ENCODE peak calls at places on chromosomes 4 and X, in six cellular contexts. J is mesendoderm, Q is astrocyte, P is GM23248, L is OCI-LY7, K is GM12878. U is an unnamed sample.

GRCh38 chr4:47340914-47341313 is 122.6 kb downstream of the COMMD8 start:
- DNase-seq in J (no peak), Q (no peak), P (no peak), L (no peak), K (no peak), U (no peak)

GRCh38 chr4:138673053-138673452 is 342.5 kb upstream of the NOCT start:
- DNase-seq in J (no peak), Q (no peak), P (no peak), L (no peak), K (no peak), U (no peak)

GRCh38 chr4:2436301-2436700 is 17.5 kb downstream of the CFAP99 start:
- DNase-seq in J (no peak), Q (no peak), P (peak; percentile 76), L (no peak), K (no peak), U (no peak)

GRCh38 chr4:17760602-17761001 is 20.8 kb downstream of the FAM184B start:
- DNase-seq in J (peak; percentile 21), Q (no peak), P (no peak), L (no peak), K (no peak), U (no peak)

GRCh38 chrX:31333181-31333831 is 261.5 kb upstream of the FTHL17 start:
- DNase-seq in J (peak; percentile 67), Q (peak; percentile 84), P (peak; percentile 49), L (no peak), K (no peak), U (peak; percentile 60)

GRCh38 chr4:99144070-99144469 is at the start of gene ADH4:
- DNase-seq in J (no peak), Q (peak; percentile 8), P (peak; percentile 35), L (no peak), K (no peak), U (peak; percentile 21)

GRCh38 chr4:159416073-159416472 is 313.2 kb downstream of the RAPGEF2 start:
- DNase-seq in J (no peak), Q (no peak), P (no peak), L (no peak), K (no peak), U (no peak)

GRCh38 chr4:65450899-65451298 is 219.4 kb downstream of the EPHA5 start:
- DNase-seq in J (no peak), Q (no peak), P (no peak), L (no peak), K (no peak), U (no peak)

GRCh38 chr4:103853627-103854026 is 133.8 kb upstream of the TACR3 start:
- DNase-seq in J (peak; percentile 26), Q (no peak), P (peak; percentile 1), L (no peak), K (no peak), U (no peak)

GRCh38 chrX:22987452-22987851 is 12.3 kb upstream of the DDX53 start:
- DNase-seq in J (no peak), Q (peak; percentile 47), P (peak; percentile 26), L (no peak), K (no peak), U (no peak)

GRCh38 chr4:41693629-41694028 is 54.9 kb downstream of the PHOX2B start:
- DNase-seq in J (peak; percentile 45), Q (peak; percentile 8), P (peak; percentile 56), L (peak; percentile 35), K (no peak), U (peak; percentile 38)

GRCh38 chr4:81650871-81651270 is 179.2 kb upstream of the RASGEF1B start:
- DNase-seq in J (peak; percentile 99), Q (peak; percentile 8), P (no peak), L (no peak), K (no peak), U (no peak)

GRCh38 chr4:162011039-162011438 is 152.8 kb downstream of the FSTL5 start:
- DNase-seq in J (no peak), Q (peak; percentile 19), P (no peak), L (no peak), K (no peak), U (no peak)

GRCh38 chr4:31548823-31549222 is 828.7 kb downstream of the PCDH7 start:
- DNase-seq in J (no peak), Q (peak; percentile 4), P (no peak), L (no peak), K (no peak), U (no peak)

GRCh38 chrX:27039332-27039731 is 423.8 kb downstream of the PPP4R3C start:
- DNase-seq in J (no peak), Q (no peak), P (no peak), L (no peak), K (no peak), U (no peak)

GRCh38 chr4:22500128-22500611 is 15.7 kb downstream of the ADGRA3 start:
- DNase-seq in J (no peak), Q (no peak), P (no peak), L (no peak), K (no peak), U (no peak)

GRCh38 chrX:14528629-14529287 is 578 bp upstream of the GLRA2 start:
- DNase-seq in J (peak; percentile 70), Q (no peak), P (peak; percentile 53), L (peak; percentile 17), K (peak; percentile 4), U (no peak)

GRCh38 chrX:47814853-47815252 is 21.8 kb upstream of the ZNF81 start:
- DNase-seq in J (peak; percentile 48), Q (no peak), P (peak; percentile 5), L (no peak), K (no peak), U (no peak)

GRCh38 chr4:154807042-154807630 is 26.1 kb downstream of the RBM46 start:
- DNase-seq in J (peak; percentile 22), Q (peak; percentile 19), P (peak; percentile 60), L (peak; percentile 49), K (peak; percentile 2), U (peak; percentile 61)

GRCh38 chr4:40870076-40870624 is 120.4 kb downstream of the NSUN7 start:
- DNase-seq in J (no peak), Q (no peak), P (no peak), L (no peak), K (no peak), U (no peak)

GRCh38 chr4:53050361-53050774 is 188.3 kb downstream of the RASL11B start:
- DNase-seq in J (no peak), Q (no peak), P (no peak), L (no peak), K (no peak), U (peak; percentile 7)

GRCh38 chr4:122884504-122884903 is 37.9 kb downstream of the NUDT6 start:
- DNase-seq in J (no peak), Q (no peak), P (no peak), L (no peak), K (no peak), U (no peak)

GRCh38 chr4:73187325-73187724 is 71.3 kb downstream of the ANKRD17 start:
- DNase-seq in J (peak; percentile 55), Q (peak; percentile 26), P (peak; percentile 13), L (peak; percentile 33), K (no peak), U (peak; percentile 92)

GRCh38 chr4:148254818-148255366 is 187.3 kb downstream of the NR3C2 start:
- DNase-seq in J (no peak), Q (no peak), P (no peak), L (no peak), K (no peak), U (peak; percentile 20)

GRCh38 chr4:168880087-168880675 is 129.9 kb downstream of the CBR4 start:
- DNase-seq in J (no peak), Q (peak; percentile 80), P (peak; percentile 51), L (no peak), K (no peak), U (no peak)

GRCh38 chr4:168882650-168883233 is 127.3 kb downstream of the CBR4 start:
- DNase-seq in J (peak; percentile 30), Q (no peak), P (peak; percentile 68), L (no peak), K (no peak), U (no peak)

GRCh38 chr4:168880811-168881595 is 129.1 kb downstream of the CBR4 start:
- DNase-seq in J (no peak), Q (no peak), P (no peak), L (no peak), K (peak; percentile 28), U (no peak)

GRCh38 chr4:168883513-168883912 is 126.5 kb downstream of the CBR4 start:
- DNase-seq in J (no peak), Q (peak; percentile 47), P (peak; percentile 48), L (no peak), K (no peak), U (no peak)

DNA sequence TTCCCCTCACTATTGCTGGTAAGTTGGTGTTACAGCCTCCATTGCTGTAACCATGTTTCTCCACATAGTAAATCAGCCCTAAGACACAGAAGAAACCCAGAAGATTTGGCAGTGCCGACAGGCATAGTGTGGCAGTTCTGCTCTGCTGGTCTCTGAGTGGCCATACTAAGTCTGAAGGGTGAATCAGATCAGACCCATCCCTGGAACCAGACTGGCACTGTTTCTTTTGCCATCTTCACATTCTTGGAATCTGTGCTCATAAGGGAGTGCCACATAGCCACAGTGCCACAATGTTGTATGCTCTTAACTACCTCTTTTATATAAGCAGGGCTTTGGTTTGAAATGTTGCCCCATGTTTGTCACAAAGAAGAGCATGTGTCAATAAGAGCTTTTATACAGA is 128.3 kb downstream of the CBR4 start:
- DNase-seq in J (no peak), Q (no peak), P (peak; percentile 31), L (no peak), K (no peak), U (no peak)
- H3K79me2 ChIP-seq in J (no peaks in the 10 kb centered on the region), Q (peaks cover 89% of the 10 kb centered on the region), P (no peaks in the 10 kb centered on the region), L (no peaks in the 10 kb centered on the region), K (no peaks in the 10 kb centered on the region), U (no peaks in the 10 kb centered on the region)

GRCh38 chrX:40973619-40974018 is 111.6 kb upstream of the USP9X start:
- DNase-seq in J (no peak), Q (no peak), P (no peak), L (no peak), K (no peak), U (no peak)
- H3K79me2 ChIP-seq in J (no peaks in the 10 kb centered on the region), Q (no peaks in the 10 kb centered on the region), P (no peaks in the 10 kb centered on the region), L (no peaks in the 10 kb centered on the region), K (no peaks in the 10 kb centered on the region), U (no peaks in the 10 kb centered on the region)

DNA sequence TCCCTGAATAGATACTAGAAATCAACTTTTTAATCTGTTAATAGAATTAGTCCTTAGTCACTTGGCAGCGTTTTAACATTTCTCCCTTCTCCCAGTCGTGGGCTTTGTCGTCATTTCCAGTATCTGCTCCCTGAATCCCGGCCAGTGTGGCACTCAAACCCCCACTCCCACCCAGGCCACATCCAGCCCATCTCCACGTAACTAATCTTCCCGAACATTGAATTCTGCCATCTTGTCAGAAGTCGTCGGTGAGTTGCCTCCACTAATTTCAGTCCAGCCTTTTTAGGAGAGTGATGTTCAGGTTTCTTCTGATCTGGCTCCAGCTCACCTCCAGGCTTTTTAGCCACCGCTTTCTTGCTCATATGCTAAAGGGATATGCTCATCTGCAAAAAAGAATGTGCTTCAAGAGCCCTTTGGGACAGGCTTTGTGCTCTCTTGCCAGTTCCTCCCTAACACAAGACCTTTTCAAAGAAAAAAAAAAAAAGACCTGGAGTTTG is 1.3 kb downstream of the TMEM165 start:
- DNase-seq in J (peak; percentile 14), Q (peak; percentile 43), P (peak; percentile 71), L (peak; percentile 31), K (no peak), U (peak; percentile 28)
- H3K79me2 ChIP-seq in J (peaks cover 48% of the 10 kb centered on the region), Q (peaks cover 60% of the 10 kb centered on the region), P (peaks cover 60% of the 10 kb centered on the region), L (peaks cover 59% of the 10 kb centered on the region), K (peaks cover 59% of the 10 kb centered on the region), U (peaks cover 58% of the 10 kb centered on the region)

DNA sequence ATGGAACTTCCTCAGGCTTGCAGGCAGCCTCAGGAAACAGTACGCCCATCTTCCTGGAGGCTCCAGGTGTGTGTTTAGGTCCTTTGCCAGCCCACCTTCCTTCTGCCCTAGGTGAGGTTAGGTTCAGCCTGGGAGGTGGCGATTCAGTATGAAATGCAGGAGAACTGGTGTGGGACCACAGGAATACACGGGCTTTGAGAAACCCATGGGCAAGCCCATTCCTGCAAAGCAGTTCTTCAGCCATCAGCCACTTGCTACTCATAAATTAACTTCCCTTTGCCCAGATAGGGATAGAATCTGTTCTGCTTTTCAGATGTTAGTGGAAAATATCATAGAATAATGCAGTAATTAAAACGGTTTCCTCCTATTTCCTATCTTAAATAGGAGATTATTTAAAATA is 32.2 kb downstream of the TBC1D14 start:
- DNase-seq in J (no peak), Q (no peak), P (no peak), L (peak; percentile 51), K (no peak), U (no peak)
- H3K79me2 ChIP-seq in J (no peaks in the 10 kb centered on the region), Q (peaks cover 7% of the 10 kb centered on the region), P (peaks cover 18% of the 10 kb centered on the region), L (no peaks in the 10 kb centered on the region), K (peaks cover 9% of the 10 kb centered on the region), U (no peaks in the 10 kb centered on the region)

U was measured in endothelial cell of umbilical vein.